ENCODE peak calls at places on chromosomes 4 and X, in eight cellular contexts. Z is T-cell; P is stimulated activated CD4-positive, alpha-beta T cell treated with anti-CD3 and anti-CD28 coated beads, TNF-alpha, amount 100 ng/mL, for 4 hours; V is stomach; Q is A549; C is fibroblast of the aortic adventitia; D is ELR; T is activated T-cell treated with anti-CD3 and anti-CD28 coated beads for 24 hours. U is an unnamed sample.

GRCh38 chrX:150018931-150019331 is 80.6 kb upstream of the EOLA2 start:
- DNase-seq in C (peak), Q (no peak), P (no peak), V (no peak), T (no peak), Z (no peak), D (no peak), U (no peak)

GRCh38 chr4:159946983-159947645 is 844.2 kb downstream of the RAPGEF2 start:
- DNase-seq in Q (peak), P (no peak), Z (no peak), T (no peak), C (peak), D (peak), V (no peak), U (no peak)

GRCh38 chr4:104751468-104751867 is 256.8 kb upstream of the CXXC4 start:
- DNase-seq in D (no peak), Q (no peak), T (no peak), P (no peak), Z (no peak), V (no peak), C (no peak), U (no peak)

GRCh38 chr4:173151496-173151895 is 17.1 kb upstream of the GALNT7 start:
- DNase-seq in V (no peak), P (no peak), C (no peak), D (no peak), Z (no peak), Q (no peak), T (no peak), U (no peak)

GRCh38 chrX:19372170-19373033 is 28.7 kb downstream of the PDHA1 start:
- DNase-seq in T (peak), D (peak), Q (peak), V (peak), C (peak), Z (peak), P (peak), U (peak)

GRCh38 chrX:95893632-95894031 is 791.0 kb upstream of the DIAPH2 start:
- DNase-seq in V (no peak), P (no peak), Q (no peak), D (no peak), Z (no peak), C (peak), T (no peak), U (no peak)

GRCh38 chr4:114286275-114286674 is 306.8 kb upstream of the ARSJ start:
- DNase-seq in D (peak), Z (no peak), Q (no peak), V (no peak), C (no peak), P (no peak), T (no peak), U (no peak)

GRCh38 chrX:23385242-23385641 is 50.6 kb downstream of the PTCHD1 start:
- DNase-seq in Z (no peak), T (no peak), Q (no peak), D (no peak), P (no peak), C (no peak), V (no peak), U (no peak)

GRCh38 chr4:164536829-164537228 is 217.1 kb upstream of the SMIM31 start:
- DNase-seq in V (no peak), D (peak), P (no peak), Q (no peak), C (peak), Z (no peak), T (no peak), U (no peak)

GRCh38 chr4:100494166-100494565 is 23.7 kb downstream of the EMCN start:
- DNase-seq in Z (no peak), D (no peak), V (no peak), C (peak), T (no peak), P (no peak), Q (no peak), U (no peak)

GRCh38 chrX:68681443-68681941 is 34.0 kb downstream of the STARD8 start:
- DNase-seq in Q (no peak), C (peak), Z (no peak), D (peak), P (no peak), V (no peak), T (no peak), U (no peak)

U was measured in KG1.